ENCODE peak calls at places on chromosomes 6 and 20, in ten cellular contexts. Z is NCI-H1417; C is AG20443; Q is activated effector memory CD4-positive, alpha-beta T cell treated with anti-CD3 and anti-CD28 coated beads, Interleukin-2, amount 50 U/mL, for 16 hours; O is D341Med; D is uterus; B is fibroblast of the conjunctiva; V is endothelial cell; P is AG08396; T is IMR-90. N is an unnamed sample.

GRCh38 chr6:1821188-1822183 is 211.8 kb downstream of the FOXC1 start:
- DNase-seq in O (no peak), D (no peak), P (peak; percentile 19), B (peak; percentile 67), T (peak; percentile 31), Z (no peak), Q (no peak), C (peak; percentile 68), V (peak; percentile 62), N (peak; percentile 70)

GRCh38 chr6:157066781-157067491 is 256.4 kb downstream of the TMEM242 start:
- DNase-seq in Q (no peak), O (no peak), P (no peak), B (no peak), C (no peak), T (peak; percentile 29), Z (no peak), D (no peak), V (no peak), N (no peak)

GRCh38 chr6:107941627-107942026 is 16.4 kb downstream of the SEC63 start:
- DNase-seq in V (no peak), B (no peak), D (no peak), P (no peak), C (no peak), Q (no peak), Z (no peak), T (no peak), O (no peak), N (no peak)

GRCh38 chr6:22653980-22654610 is 84.7 kb downstream of the HDGFL1 start:
- DNase-seq in O (no peak), D (no peak), C (no peak), P (no peak), V (no peak), Z (no peak), Q (no peak), B (no peak), T (no peak), N (no peak)

GRCh38 chr6:12077021-12077420 is 64.9 kb downstream of the HIVEP1 start:
- DNase-seq in Z (no peak), Q (no peak), D (no peak), P (no peak), O (no peak), T (no peak), C (no peak), V (no peak), B (no peak), N (no peak)

GRCh38 chr6:5981274-5982026 is 25.3 kb downstream of the NRN1 start:
- DNase-seq in D (no peak), V (no peak), Z (no peak), C (peak; percentile 34), B (peak; percentile 33), T (peak; percentile 9), P (no peak), O (no peak), Q (no peak), N (no peak)

GRCh38 chr6:26273673-26274595 is 91.1 kb upstream of the BTN3A2 start:
- DNase-seq in D (no peak), Q (no peak), V (no peak), P (no peak), T (peak; percentile 42), C (no peak), Z (peak; percentile 42), O (no peak), B (no peak), N (no peak)

GRCh38 chr6:19851273-19852089 is 14.3 kb downstream of the ID4 start:
- DNase-seq in P (peak; percentile 92), Z (peak; percentile 66), Q (no peak), D (peak; percentile 28), V (peak; percentile 46), T (peak; percentile 84), C (peak; percentile 88), B (peak; percentile 62), O (peak; percentile 80), N (peak; percentile 46)

GRCh38 chr6:160394654-160395035 is 46.5 kb downstream of the SLC22A3 start:
- DNase-seq in T (no peak), P (no peak), Z (no peak), Q (no peak), D (no peak), O (no peak), C (no peak), V (no peak), B (no peak), N (no peak)

GRCh38 chr20:23415958-23416583 is 5.2 kb downstream of the NAPB start:
- DNase-seq in Z (no peak), B (no peak), P (no peak), V (no peak), D (no peak), T (no peak), Q (no peak), O (no peak), C (peak; percentile 41), N (no peak)

GRCh38 chr6:38933426-38933825 is 115.2 kb upstream of the GLP1R start:
- DNase-seq in P (no peak), Q (no peak), T (peak; percentile 4), V (no peak), D (no peak), B (no peak), C (peak; percentile 15), O (peak; percentile 44), Z (peak; percentile 8), N (no peak)

GRCh38 chr20:38186788-38187221 is 21.7 kb upstream of the TGM2 start:
- DNase-seq in D (no peak), O (no peak), T (peak; percentile 38), V (no peak), B (no peak), C (no peak), P (no peak), Z (no peak), Q (no peak), N (no peak)

N was measured in AG09319.